ENCODE peak calls at places on chromosomes 2 and 18, in five cellular contexts. T is sigmoid colon, P is heart left ventricle, D is ovary, Q is mucosa of descending colon. K is an unnamed sample.

GRCh38 chr2:69685321-69686048 is 41.9 kb upstream of the AAK1 start:
- DNase-seq in T (no peak), P (no peak), D (no peak), Q (no peak), K (no peak)

GRCh38 chr2:105925390-105925789 is 180.7 kb downstream of the NCK2 start:
- DNase-seq in T (no peak), P (no peak), D (no peak), Q (no peak), K (no peak)

GRCh38 chr2:74849228-74849892 is 15.4 kb downstream of the HK2 start:
- DNase-seq in T (no peak), P (peak; percentile 39), D (no peak), Q (peak; percentile 80), K (peak; percentile 70)

GRCh38 chr18:36650906-36651305 is 177.9 kb downstream of the TPGS2 start:
- DNase-seq in T (no peak), P (no peak), D (no peak), Q (no peak), K (no peak)

GRCh38 chr18:2884706-2885285 is 38.0 kb downstream of the EMILIN2 start:
- DNase-seq in T (no peak), P (no peak), D (no peak), Q (no peak), K (no peak)

GRCh38 chr18:23302852-23303527 is 150.1 kb upstream of the RIOK3 start:
- DNase-seq in T (no peak), P (no peak), D (no peak), Q (no peak), K (no peak)

GRCh38 chr2:52776571-52776970 is 991.0 kb upstream of the CHAC2 start:
- DNase-seq in T (no peak), P (no peak), D (no peak), Q (no peak), K (no peak)

GRCh38 chr2:8003462-8004075 is 678.3 kb upstream of the ID2 start:
- DNase-seq in T (peak; percentile 88), P (peak; percentile 76), D (peak; percentile 67), Q (peak; percentile 55), K (peak; percentile 81)

GRCh38 chr2:174662459-174662858 is 64.9 kb upstream of the WIPF1 start:
- DNase-seq in T (no peak), P (no peak), D (no peak), Q (no peak), K (no peak)

GRCh38 chr2:198036029-198036879 is 231.9 kb downstream of the PLCL1 start:
- DNase-seq in T (no peak), P (no peak), D (no peak), Q (no peak), K (no peak)
- H3K4me1 ChIP-seq in T (no peaks in the 10 kb centered on the region), P (peaks cover 28% of the 10 kb centered on the region), D (no peaks in the 10 kb centered on the region), Q (no peaks in the 10 kb centered on the region), K (peaks cover 2% of the 10 kb centered on the region)

GRCh38 chr2:162069200-162069910 is 4.7 kb downstream of the DPP4 start:
- DNase-seq in T (no peak), P (no peak), D (no peak), Q (no peak), K (no peak)
- H3K4me1 ChIP-seq in T (no peaks in the 10 kb centered on the region), P (peaks cover 40% of the 10 kb centered on the region), D (peaks cover 3% of the 10 kb centered on the region), Q (peaks cover 10% of the 10 kb centered on the region), K (no peaks in the 10 kb centered on the region)

GRCh38 chr2:46913471-46914381 is 1.9 kb downstream of the MCFD2 start:
- DNase-seq in T (peak; percentile 69), P (no peak), D (no peak), Q (no peak), K (no peak)

GRCh38 chr2:46915811-46916630 is 415 bp upstream of the MCFD2 start:
- DNase-seq in T (peak; percentile 97), P (peak; percentile 90), D (peak; percentile 94), Q (peak; percentile 93), K (peak; percentile 94)

GRCh38 chr2:46914578-46915230 is 902 bp downstream of the MCFD2 start:
- DNase-seq in T (no peak), P (no peak), D (no peak), Q (no peak), K (no peak)

GRCh38 chr2:46915281-46915810 is at the start of gene MCFD2:
- DNase-seq in T (peak; percentile 81), P (peak; percentile 58), D (no peak), Q (no peak), K (peak; percentile 89)

DNA sequence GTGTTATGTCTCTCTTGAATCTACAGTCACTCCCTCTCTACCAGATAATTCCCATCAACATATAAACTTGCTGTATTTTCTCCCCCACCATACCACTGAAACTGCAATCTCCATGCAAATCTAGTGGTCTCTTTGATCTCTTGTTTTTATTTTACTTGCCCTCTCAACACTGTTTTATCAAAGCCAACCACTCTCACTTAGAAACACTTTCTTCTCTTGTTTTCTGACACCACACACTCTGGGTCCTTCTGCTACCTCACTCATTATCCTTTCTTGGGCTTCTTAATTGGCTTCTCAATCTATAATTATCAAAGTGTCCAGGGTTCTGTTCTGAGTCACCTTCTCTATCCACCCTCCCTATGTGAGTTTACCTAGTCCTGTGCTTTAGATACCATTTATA is 2.0 kb upstream of the MCFD2 start:
- DNase-seq in T (no peak), P (no peak), D (no peak), Q (no peak), K (no peak)
- H3K4me1 ChIP-seq in T (no peaks in the 10 kb centered on the region), P (peaks cover 34% of the 10 kb centered on the region), D (peaks cover 10% of the 10 kb centered on the region), Q (peaks cover 28% of the 10 kb centered on the region), K (no peaks in the 10 kb centered on the region)

DNA sequence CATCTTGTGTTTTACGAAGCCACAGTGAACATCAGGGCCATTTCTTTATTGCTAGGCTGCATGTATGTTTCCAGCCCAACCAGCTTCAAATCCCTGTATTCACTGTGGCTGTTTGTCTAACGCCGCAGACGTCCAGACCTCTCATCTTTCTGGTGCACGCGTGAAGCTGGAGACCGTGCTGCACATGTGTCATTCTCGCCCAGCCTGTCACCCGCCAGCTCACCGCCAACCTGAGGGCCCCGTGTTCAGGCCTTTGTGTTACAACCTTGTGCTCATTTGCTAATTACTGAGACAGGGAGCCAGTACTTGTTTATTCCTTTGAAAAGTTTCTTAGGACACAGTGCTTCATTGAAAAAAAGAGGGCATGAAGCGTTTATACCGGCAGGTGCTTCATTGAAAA is 21.4 kb downstream of the SALL3 start:
- DNase-seq in T (no peak), P (no peak), D (no peak), Q (no peak), K (no peak)
- H3K4me1 ChIP-seq in T (no peaks in the 10 kb centered on the region), P (no peaks in the 10 kb centered on the region), D (peaks cover 2% of the 10 kb centered on the region), Q (no peaks in the 10 kb centered on the region), K (no peaks in the 10 kb centered on the region)

GRCh38 chr2:41924024-41924423 is 123.8 kb upstream of the PKDCC start:
- DNase-seq in T (peak; percentile 78), P (no peak), D (no peak), Q (no peak), K (no peak)
- H3K4me1 ChIP-seq in T (no peaks in the 10 kb centered on the region), P (peaks cover 53% of the 10 kb centered on the region), D (peaks cover 22% of the 10 kb centered on the region), Q (peaks cover 4% of the 10 kb centered on the region), K (no peaks in the 10 kb centered on the region)

GRCh38 chr2:9694661-9695060 is 63.9 kb upstream of the YWHAQ start:
- DNase-seq in T (peak; percentile 51), P (no peak), D (no peak), Q (no peak), K (no peak)

GRCh38 chr2:9690716-9691498 is 60.1 kb upstream of the YWHAQ start:
- DNase-seq in T (peak; percentile 28), P (no peak), D (no peak), Q (no peak), K (no peak)

GRCh38 chr2:9692392-9693137 is 61.8 kb upstream of the YWHAQ start:
- DNase-seq in T (peak; percentile 60), P (peak; percentile 44), D (no peak), Q (no peak), K (peak; percentile 88)

GRCh38 chr2:9693646-9694045 is 62.8 kb upstream of the YWHAQ start:
- DNase-seq in T (peak; percentile 41), P (no peak), D (no peak), Q (no peak), K (no peak)

DNA sequence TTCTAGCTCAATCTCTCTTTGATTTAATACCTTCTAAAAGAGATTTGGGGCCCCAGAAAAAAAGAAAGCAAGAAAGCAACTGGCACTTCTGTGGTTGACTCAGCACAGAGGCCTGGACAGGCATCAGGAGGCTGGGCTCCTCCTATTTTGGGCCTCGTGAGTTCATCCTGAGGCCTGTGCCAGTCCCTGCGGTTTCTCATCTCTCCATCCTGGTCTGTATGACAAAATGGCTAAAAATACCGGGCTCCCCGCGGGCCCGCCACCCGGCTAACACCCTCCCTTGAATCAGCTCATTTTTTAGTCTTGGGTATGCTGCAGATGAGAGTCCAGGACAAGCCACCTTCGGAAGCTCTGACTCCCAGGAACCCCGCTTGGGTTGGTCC is 62.3 kb upstream of the YWHAQ start:
- DNase-seq in T (peak; percentile 86), P (peak; percentile 69), D (no peak), Q (no peak), K (peak; percentile 89)
- H3K4me1 ChIP-seq in T (no peaks in the 10 kb centered on the region), P (peaks cover 18% of the 10 kb centered on the region), D (no peaks in the 10 kb centered on the region), Q (no peaks in the 10 kb centered on the region), K (no peaks in the 10 kb centered on the region)

GRCh38 chr2:191638802-191639172 is 39.1 kb upstream of the NABP1 start:
- DNase-seq in T (no peak), P (no peak), D (no peak), Q (no peak), K (no peak)
- H3K4me1 ChIP-seq in T (no peaks in the 10 kb centered on the region), P (peaks cover 4% of the 10 kb centered on the region), D (no peaks in the 10 kb centered on the region), Q (peaks cover 14% of the 10 kb centered on the region), K (peaks cover 4% of the 10 kb centered on the region)

GRCh38 chr2:71468279-71469015 is 15.1 kb downstream of the DYSF start:
- DNase-seq in T (no peak), P (no peak), D (no peak), Q (no peak), K (no peak)
- H3K4me1 ChIP-seq in T (no peaks in the 10 kb centered on the region), P (peaks cover 49% of the 10 kb centered on the region), D (peaks cover 2% of the 10 kb centered on the region), Q (peaks cover 6% of the 10 kb centered on the region), K (no peaks in the 10 kb centered on the region)

DNA sequence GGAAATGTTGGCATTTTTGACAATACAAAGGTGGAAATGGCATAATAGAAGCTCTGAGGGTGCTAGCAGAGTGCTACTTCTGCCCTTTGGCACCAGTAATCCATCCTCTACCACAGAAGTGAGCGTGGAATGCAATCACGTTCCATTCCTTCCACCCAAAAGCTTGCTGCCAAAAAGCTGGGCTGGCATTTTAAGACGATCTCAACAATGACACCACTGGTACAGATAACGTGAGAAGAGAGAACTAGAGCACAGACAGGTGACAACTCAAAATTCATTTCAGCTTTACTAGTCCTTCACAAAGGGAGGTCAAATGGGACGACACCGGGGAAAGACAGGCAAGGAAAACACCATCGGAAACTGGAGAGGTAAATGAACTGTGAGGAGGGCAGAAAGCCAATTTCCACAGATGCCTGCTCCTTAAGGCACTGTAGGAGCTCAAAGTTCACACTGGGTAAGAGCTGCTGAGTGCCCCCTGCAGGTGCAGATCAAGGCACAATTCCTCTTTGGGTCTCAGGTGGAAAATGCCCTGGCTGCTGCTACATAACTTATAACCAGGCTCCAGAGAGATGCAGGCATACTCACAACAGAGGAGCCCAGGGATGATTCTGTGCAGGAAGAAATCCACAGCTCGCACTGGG is 50.7 kb upstream of the RNU4ATAC start:
- DNase-seq in T (no peak), P (no peak), D (no peak), Q (peak; percentile 46), K (no peak)
- H3K4me1 ChIP-seq in T (no peaks in the 10 kb centered on the region), P (peaks cover 70% of the 10 kb centered on the region), D (peaks cover 4% of the 10 kb centered on the region), Q (peaks cover 7% of the 10 kb centered on the region), K (no peaks in the 10 kb centered on the region)

DNA sequence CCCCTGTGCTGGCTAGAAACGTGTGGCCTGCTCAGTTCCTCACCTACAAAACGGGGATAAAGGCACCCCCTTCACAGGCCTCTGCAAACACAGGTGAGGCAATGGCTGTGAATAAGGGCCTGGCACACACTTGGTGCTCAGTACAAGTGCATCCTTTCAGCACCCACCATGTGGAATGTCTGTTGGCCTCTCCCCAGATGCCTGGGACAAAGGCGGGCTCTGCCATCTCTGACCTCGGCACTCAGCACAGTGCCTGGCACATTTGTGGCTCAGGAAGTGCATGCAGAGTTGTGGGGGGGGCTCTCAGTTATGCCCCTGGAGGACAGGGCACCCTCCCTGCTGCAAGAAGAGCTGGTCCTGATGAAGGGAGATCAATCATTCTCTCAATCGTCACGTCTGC is 224.6 kb upstream of the RAB6C start:
- DNase-seq in T (no peak), P (no peak), D (no peak), Q (no peak), K (no peak)
- H3K4me1 ChIP-seq in T (no peaks in the 10 kb centered on the region), P (no peaks in the 10 kb centered on the region), D (no peaks in the 10 kb centered on the region), Q (no peaks in the 10 kb centered on the region), K (no peaks in the 10 kb centered on the region)